ENCODE peak calls at places on chromosomes 11 and 22, in six cellular contexts. C is cardiac muscle cell, K is mammary epithelial cell, I is heart left ventricle, V is right atrium auricular region, G is testis. Z is an unnamed sample. For H3K27me3, the result is how much of the 10 kb centered on the place peaks cover.

GRCh38 chr11:117538256-117538655 is 210.6 kb downstream of the CEP164 start:
- DNase-seq in C (no peak), K (no peak), I (no peak), V (no peak), G (no peak), Z (peak)

GRCh38 chr22:32700186-32700882 is 101.2 kb upstream of the TIMP3 start:
- DNase-seq in C (no peak), K (no peak), I (peak), V (no peak), G (peak), Z (peak)

GRCh38 chr11:47688101-47688500 is 27.1 kb downstream of the AGBL2 start:
- DNase-seq in C (no peak), K (no peak), I (no peak), V (no peak), G (no peak), Z (no peak)

GRCh38 chr11:104130161-104130560 is 33.8 kb downstream of the PDGFD start:
- DNase-seq in C (no peak), K (no peak), I (no peak), V (no peak), G (no peak), Z (peak)

GRCh38 chr11:74138572-74138971 is 32.2 kb downstream of the C2CD3 start:
- DNase-seq in C (peak), K (peak), I (no peak), V (no peak), G (peak), Z (no peak)

GRCh38 chr11:35714882-35715612 is 52.5 kb downstream of the TRIM44 start:
- DNase-seq in C (no peak), K (peak), I (no peak), V (no peak), G (no peak), Z (no peak)

GRCh38 chr22:47175761-47176359 is 413.4 kb downstream of the TBC1D22A start:
- DNase-seq in C (no peak), K (no peak), I (peak), V (no peak), G (no peak), Z (no peak)

GRCh38 chr11:99773646-99774045 is 752.9 kb downstream of the CNTN5 start:
- DNase-seq in C (no peak), K (no peak), I (no peak), V (no peak), G (no peak), Z (no peak)

DNA sequence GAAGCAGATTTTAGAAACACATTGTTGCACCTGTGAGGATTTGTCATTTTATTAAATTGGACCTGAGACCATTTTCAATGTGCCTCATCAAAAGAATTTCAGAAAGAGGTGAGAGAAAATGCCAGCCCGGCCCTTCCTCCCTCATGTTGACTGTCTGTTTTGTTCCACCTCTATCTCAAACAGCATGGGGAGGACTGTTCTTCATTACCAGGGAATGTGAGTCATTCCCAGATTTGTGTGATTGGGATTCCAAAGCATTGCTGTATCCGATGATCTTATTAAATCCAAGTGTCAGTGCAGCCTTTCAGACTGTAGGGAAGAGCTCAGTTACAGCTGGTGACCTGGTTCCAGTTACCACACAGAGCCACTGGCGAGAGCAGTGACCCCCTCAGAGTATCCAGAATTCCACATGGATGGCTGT is 20.7 kb downstream of the KREMEN1 start:
- DNase-seq in C (no peak), K (no peak), I (peak), V (no peak), G (peak), Z (no peak)
- H3K27ac ChIP-seq in C (no peak), K (no peak), I (peak), V (peak), G (peak), Z (no peak)

GRCh38 chr11:57616595-57616994 is 19.1 kb downstream of the SERPING1 start:
- DNase-seq in C (no peak), K (no peak), I (no peak), V (no peak), G (no peak), Z (no peak)

GRCh38 chr11:57619331-57619730 is 21.8 kb downstream of the SERPING1 start:
- DNase-seq in C (no peak), K (no peak), I (no peak), V (no peak), G (no peak), Z (no peak)

GRCh38 chr11:57614234-57614772 is 16.8 kb downstream of the SERPING1 start:
- DNase-seq in C (no peak), K (no peak), I (no peak), V (no peak), G (no peak), Z (no peak)

GRCh38 chr11:57618438-57618837 is 21.0 kb downstream of the SERPING1 start:
- DNase-seq in C (no peak), K (peak), I (no peak), V (no peak), G (no peak), Z (no peak)

GRCh38 chr11:57615308-57615707 is 17.8 kb downstream of the SERPING1 start:
- DNase-seq in C (no peak), K (no peak), I (no peak), V (no peak), G (no peak), Z (no peak)
- H3K27me3 ChIP-seq in C (under half), K (under half), I (under half), V (under half), G (under half), Z (under half)

GRCh38 chr22:42431401-42432019 is 693 bp downstream of the NFAM1 start:
- DNase-seq in C (no peak), K (no peak), I (no peak), V (no peak), G (no peak), Z (no peak)

GRCh38 chr22:42430486-42431125 is 1.6 kb downstream of the NFAM1 start:
- DNase-seq in C (no peak), K (no peak), I (no peak), V (no peak), G (no peak), Z (no peak)

GRCh38 chr22:42432818-42433217 is 615 bp upstream of the NFAM1 start:
- DNase-seq in C (no peak), K (no peak), I (peak), V (no peak), G (no peak), Z (peak)

GRCh38 chr22:42433754-42434153 is 1.6 kb upstream of the NFAM1 start:
- DNase-seq in C (no peak), K (peak), I (peak), V (no peak), G (no peak), Z (no peak)

DNA sequence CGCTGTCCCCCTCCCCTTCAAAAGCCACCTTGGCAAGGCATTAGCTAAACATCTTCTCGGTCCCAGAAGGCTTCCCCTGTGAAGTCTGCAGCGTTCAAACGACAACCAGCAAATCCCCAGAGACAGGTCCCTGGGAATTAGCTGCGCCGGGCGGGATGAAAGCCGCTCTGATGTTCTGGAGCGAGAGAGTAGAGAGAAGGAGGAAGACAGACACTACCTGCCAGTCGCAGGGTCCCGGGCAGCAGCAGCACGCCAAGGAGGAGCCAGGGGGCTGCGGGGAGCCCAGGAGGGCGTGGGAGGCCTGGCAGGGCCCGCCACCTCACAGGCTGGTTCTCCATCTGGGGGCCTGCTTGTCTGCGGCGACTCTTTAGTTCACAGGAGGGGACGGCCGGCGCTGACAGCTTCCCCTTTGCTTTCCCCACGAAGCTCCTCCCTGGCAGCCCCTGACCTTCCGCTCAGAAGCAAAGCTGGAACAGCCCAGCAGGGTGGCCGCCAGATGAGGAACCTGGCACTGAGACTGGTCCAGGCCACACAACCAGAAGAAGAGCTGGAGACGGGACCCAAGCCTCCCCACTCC is at the start of gene NFAM1:
- DNase-seq in C (no peak), K (no peak), I (peak), V (no peak), G (no peak), Z (peak)
- H3K27ac ChIP-seq in C (no peak), K (no peak), I (no peak), V (peak), G (no peak), Z (no peak)

GRCh38 chr11:70074701-70075100 is 3.4 kb upstream of the ANO1 start:
- DNase-seq in C (no peak), K (no peak), I (no peak), V (no peak), G (no peak), Z (no peak)
- H3K27me3 ChIP-seq in C (half or more), K (under half), I (under half), V (under half), G (under half), Z (half or more)

Z was measured in neural progenitor cell.